ENCODE peak calls at places on chromosome 5, in six cellular contexts. F is ureter; Q is T-helper 2 cell; N is stimulated activated CD4-positive, alpha-beta T cell treated with anti-CD3 and anti-CD28 coated beads, Interleukin-12 subunit alpha, Interleukin-12 subunit beta, amount 100 ng/mL, for 4 hours; E is WERI-Rb-1; A is posterior vena cava. W is an unnamed sample.

GRCh38 chr5:143213851-143214363 is 189.6 kb downstream of the NR3C1 start:
- DNase-seq in F (no peak), Q (no peak), N (no peak), E (no peak), A (no peak), W (no peak)

GRCh38 chr5:142913728-142914338 is 143.7 kb downstream of the ARHGAP26 start:
- DNase-seq in F (no peak), Q (no peak), N (no peak), E (peak), A (no peak), W (no peak)

GRCh38 chr5:56350030-56350594 is 117.0 kb upstream of the ANKRD55 start:
- DNase-seq in F (no peak), Q (no peak), N (no peak), E (no peak), A (no peak), W (no peak)

GRCh38 chr5:82277613-82277986 is 554 bp downstream of the RPS23 start:
- DNase-seq in F (no peak), Q (no peak), N (no peak), E (no peak), A (no peak), W (no peak)

GRCh38 chr5:157280927-157281326 is 15.0 kb downstream of the CYFIP2 start:
- DNase-seq in F (no peak), Q (no peak), N (no peak), E (no peak), A (no peak), W (no peak)

GRCh38 chr5:132261881-132262845 is 4.7 kb downstream of the PDLIM4 start:
- DNase-seq in F (peak), Q (no peak), N (no peak), E (peak), A (no peak), W (no peak)

GRCh38 chr5:343461-344401 is 22.2 kb downstream of the AHRR start:
- DNase-seq in F (no peak), Q (no peak), N (peak), E (no peak), A (no peak), W (no peak)

GRCh38 chr5:61280205-61280604 is 51.9 kb upstream of the ZSWIM6 start:
- DNase-seq in F (no peak), Q (no peak), N (no peak), E (no peak), A (no peak), W (no peak)

GRCh38 chr5:39541920-39542319 is 117.1 kb upstream of the DAB2 start:
- DNase-seq in F (no peak), Q (no peak), N (no peak), E (no peak), A (no peak), W (no peak)

GRCh38 chr5:11675198-11675597 is 229.0 kb downstream of the CTNND2 start:
- DNase-seq in F (no peak), Q (no peak), N (no peak), E (no peak), A (no peak), W (no peak)

GRCh38 chr5:151125421-151125820 is 32.2 kb downstream of the ANXA6 start:
- DNase-seq in F (no peak), Q (no peak), N (no peak), E (no peak), A (no peak), W (no peak)

GRCh38 chr5:166430491-166431319 is 1860.7 kb upstream of the WWC1 start:
- DNase-seq in F (no peak), Q (no peak), N (no peak), E (no peak), A (no peak), W (no peak)

GRCh38 chr5:82861705-82862104 is 215.5 kb downstream of the TMEM167A start:
- DNase-seq in F (no peak), Q (no peak), N (no peak), E (no peak), A (no peak), W (no peak)

GRCh38 chr5:151886741-151887261 is 37.9 kb downstream of the GLRA1 start:
- DNase-seq in F (no peak), Q (no peak), N (no peak), E (no peak), A (no peak), W (no peak)

GRCh38 chr5:4027335-4027734 is 431.7 kb downstream of the IRX1 start:
- DNase-seq in F (no peak), Q (no peak), N (no peak), E (no peak), A (no peak), W (no peak)

GRCh38 chr5:16935271-16936149 is 578 bp downstream of the MYO10 start:
- DNase-seq in F (peak), Q (no peak), N (peak), E (peak), A (peak), W (no peak)

GRCh38 chr5:175443514-175444059 is 395 bp downstream of the DRD1 start:
- DNase-seq in F (no peak), Q (no peak), N (no peak), E (no peak), A (no peak), W (no peak)

GRCh38 chr5:171469336-171469735 is 49.9 kb downstream of the FGF18 start:
- DNase-seq in F (no peak), Q (no peak), N (no peak), E (no peak), A (no peak), W (no peak)

GRCh38 chr5:161676109-161676508 is 9.4 kb upstream of the GABRA6 start:
- DNase-seq in F (no peak), Q (no peak), N (no peak), E (no peak), A (no peak), W (no peak)

GRCh38 chr5:150339165-150339564 is 18.3 kb upstream of the TCOF1 start:
- DNase-seq in F (no peak), Q (no peak), N (no peak), E (no peak), A (no peak), W (no peak)

GRCh38 chr5:32955814-32956213 is 244.7 kb downstream of the NPR3 start:
- DNase-seq in F (no peak), Q (no peak), N (no peak), E (no peak), A (no peak), W (no peak)

GRCh38 chr5:135426102-135427082 is 20.8 kb downstream of the DCANP1 start:
- DNase-seq in F (no peak), Q (no peak), N (no peak), E (peak), A (no peak), W (no peak)

GRCh38 chr5:124060413-124061095 is 548.6 kb downstream of the CSNK1G3 start:
- DNase-seq in F (no peak), Q (no peak), N (no peak), E (no peak), A (no peak), W (no peak)

GRCh38 chr5:68012429-68012828 is 203.1 kb upstream of the PIK3R1 start:
- DNase-seq in F (no peak), Q (no peak), N (no peak), E (no peak), A (no peak), W (no peak)

GRCh38 chr5:55502759-55503158 is 32.0 kb downstream of the PLPP1 start:
- DNase-seq in F (no peak), Q (no peak), N (no peak), E (no peak), A (no peak), W (no peak)

GRCh38 chr5:67089200-67089725 is 107.3 kb downstream of the CD180 start:
- DNase-seq in F (no peak), Q (no peak), N (no peak), E (peak), A (no peak), W (no peak)

W was measured in ascending aorta.